ENCODE peak calls at places on chromosomes 2 and 18, in five cellular contexts. V, K, Q, Y and Z are unnamed samples.

GRCh38 chr2:32452338-32453064 is 95.7 kb downstream of the BIRC6 start:
- DNase-seq in V (no peak), K (no peak), Q (no peak), Y (no peak), Z (no peak)

GRCh38 chr2:143321994-143322393 is 192.8 kb downstream of the ARHGAP15 start:
- DNase-seq in V (no peak), K (no peak), Q (peak; percentile 17), Y (no peak), Z (no peak)

GRCh38 chr18:34802938-34803337 is 92.8 kb downstream of the DTNA start:
- DNase-seq in V (no peak), K (no peak), Q (no peak), Y (no peak), Z (no peak)

GRCh38 chr2:123468071-123468470 is 557.0 kb upstream of the CNTNAP5 start:
- DNase-seq in V (no peak), K (no peak), Q (no peak), Y (no peak), Z (no peak)

GRCh38 chr2:238053195-238053776 is 7.5 kb upstream of the SCLY start:
- DNase-seq in V (no peak), K (no peak), Q (no peak), Y (no peak), Z (no peak)

GRCh38 chr2:164913640-164914346 is 41.5 kb downstream of the SLC38A11 start:
- DNase-seq in V (peak; percentile 91), K (peak; percentile 11), Q (peak; percentile 38), Y (no peak), Z (no peak)

GRCh38 chr2:36381965-36382364 is 26.4 kb downstream of the CRIM1 start:
- DNase-seq in V (no peak), K (no peak), Q (no peak), Y (no peak), Z (no peak)

GRCh38 chr2:212721026-212721451 is 182.4 kb upstream of the ERBB4 start:
- DNase-seq in V (no peak), K (no peak), Q (no peak), Y (no peak), Z (no peak)

GRCh38 chr18:26480897-26481795 is 67.2 kb downstream of the KCTD1 start:
- DNase-seq in V (peak; percentile 5), K (no peak), Q (peak; percentile 77), Y (no peak), Z (no peak)

GRCh38 chr2:226031078-226031937 is 631.8 kb downstream of the NYAP2 start:
- DNase-seq in V (peak; percentile 73), K (no peak), Q (peak; percentile 59), Y (peak; percentile 14), Z (peak; percentile 70)

GRCh38 chr18:8571399-8571798 is 37.8 kb upstream of the RAB12 start:
- DNase-seq in V (no peak), K (no peak), Q (no peak), Y (no peak), Z (no peak)

GRCh38 chr2:100855084-100855483 is 35.1 kb downstream of the NPAS2 start:
- DNase-seq in V (no peak), K (no peak), Q (no peak), Y (no peak), Z (no peak)

GRCh38 chr2:143480586-143481230 is 351.5 kb downstream of the ARHGAP15 start:
- DNase-seq in V (no peak), K (no peak), Q (no peak), Y (no peak), Z (no peak)

GRCh38 chr2:190467575-190468083 is 59.5 kb downstream of the MFSD6 start:
- DNase-seq in V (no peak), K (peak; percentile 30), Q (no peak), Y (no peak), Z (no peak)

GRCh38 chr2:14567561-14567960 is 65.0 kb upstream of the LRATD1 start:
- DNase-seq in V (no peak), K (no peak), Q (no peak), Y (no peak), Z (no peak)

GRCh38 chr2:45024600-45025291 is 15.5 kb upstream of the SIX2 start:
- DNase-seq in V (no peak), K (peak; percentile 47), Q (peak; percentile 78), Y (no peak), Z (no peak)

GRCh38 chr2:218829868-218830451 is 1.6 kb downstream of the PRKAG3 start:
- DNase-seq in V (no peak), K (no peak), Q (no peak), Y (no peak), Z (no peak)

GRCh38 chr2:18178736-18179349 is 300.4 kb downstream of the KCNS3 start:
- DNase-seq in V (peak; percentile 28), K (peak; percentile 68), Q (peak; percentile 60), Y (peak; percentile 49), Z (peak; percentile 68)
- TF ChIP-seq CTCF in V (peak; percentile 60), K (peak; percentile 95), Q (peak; percentile 74), Y (peak; percentile 53), Z (peak; percentile 91)

GRCh38 chr2:219835493-219835892 is 208.1 kb downstream of the SLC4A3 start:
- DNase-seq in V (no peak), K (no peak), Q (no peak), Y (no peak), Z (no peak)

GRCh38 chr2:219832904-219833303 is 205.5 kb downstream of the SLC4A3 start:
- DNase-seq in V (no peak), K (no peak), Q (no peak), Y (no peak), Z (no peak)

GRCh38 chr2:219831957-219832356 is 204.5 kb downstream of the SLC4A3 start:
- DNase-seq in V (no peak), K (no peak), Q (no peak), Y (no peak), Z (no peak)

GRCh38 chr2:219836647-219837177 is 209.3 kb downstream of the SLC4A3 start:
- DNase-seq in V (peak; percentile 60), K (peak; percentile 14), Q (peak; percentile 20), Y (peak; percentile 44), Z (no peak)
- TF ChIP-seq CTCF in V (peak; percentile 60), K (peak; percentile 69), Q (no peak), Y (peak; percentile 15), Z (no peak)

DNA sequence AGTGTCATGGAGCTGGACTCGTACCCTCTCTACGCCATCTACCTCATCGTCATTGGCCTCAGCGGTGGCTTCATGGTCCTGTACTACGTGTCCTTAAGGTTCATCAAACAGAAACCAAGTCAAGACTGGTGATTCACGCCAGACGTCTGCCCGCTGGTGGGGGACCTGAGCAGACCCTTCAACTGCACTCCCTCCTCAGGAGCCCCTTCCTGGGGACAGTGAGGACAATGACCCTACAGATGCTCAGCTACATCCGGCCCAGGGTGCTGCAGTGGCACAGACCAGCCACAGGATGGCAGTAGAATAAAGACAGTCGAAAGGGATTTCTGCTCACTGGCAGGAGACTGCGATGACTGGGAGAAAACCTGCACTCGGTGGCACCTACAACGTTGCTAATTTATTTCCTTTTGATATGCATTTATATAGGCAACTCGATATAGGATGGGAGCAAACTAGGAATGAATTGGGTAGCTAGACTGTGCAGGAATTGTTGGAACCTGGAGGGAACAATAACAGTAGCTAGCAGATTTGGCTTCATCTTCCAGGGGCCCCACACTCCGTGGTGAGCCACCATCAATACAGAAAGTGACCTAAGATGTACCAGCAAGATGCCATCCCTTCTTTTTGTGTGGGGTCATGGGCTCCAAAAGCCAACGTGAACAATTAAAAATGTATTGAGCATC is 39.2 kb downstream of the ABCG8 start:
- DNase-seq in V (peak; percentile 59), K (peak; percentile 63), Q (peak; percentile 78), Y (peak; percentile 60), Z (peak; percentile 74)
- TF ChIP-seq CTCF in V (peak; percentile 98), K (peak; percentile 93), Q (peak; percentile 95), Y (peak; percentile 65), Z (peak; percentile 88)

GRCh38 chr2:46031124-46031523 is 266.1 kb upstream of the EPAS1 start:
- DNase-seq in V (no peak), K (no peak), Q (no peak), Y (no peak), Z (no peak)

GRCh38 chr2:46032161-46032813 is 264.9 kb upstream of the EPAS1 start:
- DNase-seq in V (no peak), K (no peak), Q (no peak), Y (no peak), Z (no peak)

GRCh38 chr2:46026431-46026830 is 270.8 kb upstream of the EPAS1 start:
- DNase-seq in V (no peak), K (no peak), Q (no peak), Y (no peak), Z (no peak)

GRCh38 chr2:46030330-46030729 is 266.9 kb upstream of the EPAS1 start:
- DNase-seq in V (no peak), K (no peak), Q (no peak), Y (no peak), Z (no peak)

DNA sequence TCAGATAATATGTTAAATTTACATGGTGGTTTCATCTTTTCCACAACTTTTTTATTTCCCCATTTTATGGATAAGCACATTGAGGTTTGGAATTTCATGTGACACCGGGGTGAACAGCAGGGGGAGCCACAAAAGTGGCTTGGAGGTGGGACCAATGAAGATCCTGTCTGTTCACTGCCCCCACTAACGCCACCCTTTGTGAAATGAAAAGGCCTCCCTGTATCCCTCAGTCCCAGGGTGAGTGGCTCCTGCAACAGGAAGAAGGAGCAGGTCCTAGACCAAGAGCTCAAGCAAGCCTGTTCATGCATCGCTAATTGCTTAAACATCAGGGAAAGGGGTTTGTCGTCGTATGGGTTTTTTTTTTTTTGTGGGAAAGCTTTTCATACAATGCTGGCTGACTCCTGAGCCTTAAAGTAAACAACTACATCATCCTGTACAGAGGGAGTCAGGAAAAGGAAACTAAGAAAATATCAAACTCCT is 267.8 kb upstream of the EPAS1 start:
- DNase-seq in V (peak; percentile 46), K (no peak), Q (no peak), Y (no peak), Z (peak; percentile 54)
- TF ChIP-seq CTCF in V (peak; percentile 34), K (peak; percentile 47), Q (no peak), Y (no peak), Z (peak; percentile 49)

GRCh38 chr2:75466708-75467311 is 93.9 kb downstream of the EVA1A start:
- DNase-seq in V (peak; percentile 39), K (peak; percentile 43), Q (peak; percentile 50), Y (no peak), Z (peak; percentile 47)

GRCh38 chr2:75464348-75464946 is 96.3 kb downstream of the EVA1A start:
- DNase-seq in V (peak; percentile 39), K (peak; percentile 5), Q (no peak), Y (peak; percentile 6), Z (no peak)

GRCh38 chr2:75462714-75463113 is 98.0 kb downstream of the EVA1A start:
- DNase-seq in V (no peak), K (no peak), Q (no peak), Y (no peak), Z (no peak)

GRCh38 chr2:75460630-75461029 is 100.1 kb downstream of the EVA1A start:
- DNase-seq in V (no peak), K (no peak), Q (no peak), Y (no peak), Z (no peak)

GRCh38 chr2:75465317-75465998 is 95.3 kb downstream of the EVA1A start:
- DNase-seq in V (peak; percentile 61), K (no peak), Q (no peak), Y (no peak), Z (peak; percentile 10)
- TF ChIP-seq CTCF in V (peak; percentile 90), K (peak; percentile 43), Q (no peak), Y (peak; percentile 40), Z (no peak)

GRCh38 chr2:110770696-110771425 is 38.5 kb downstream of the ACOXL start:
- DNase-seq in V (no peak), K (no peak), Q (no peak), Y (peak; percentile 57), Z (no peak)
- TF ChIP-seq CTCF in V (no peak), K (no peak), Q (no peak), Y (no peak), Z (no peak)

GRCh38 chr2:197356136-197356535 is 45.6 kb upstream of the ANKRD44 start:
- DNase-seq in V (no peak), K (peak; percentile 42), Q (no peak), Y (no peak), Z (no peak)
- TF ChIP-seq CTCF in V (no peak), K (peak; percentile 70), Q (peak; percentile 49), Y (no peak), Z (peak; percentile 55)